ENCODE peak calls at places on chromosomes 16 and 17, in six cellular contexts. One of them, this sample, is unnamed. For H3K36me3, the result is how much of the 10 kb centered on the place peaks cover.

GRCh38 chr17:77440571-77440981 is 299.8 kb downstream of the SEC14L1 start:
- DNase-seq in tibial nerve: no peak
- DNase-seq in spleen: peak
- DNase-seq in uterus: no peak
- DNase-seq in K562: no peak
- DNase-seq in ovary: no peak
- DNase-seq in this sample: no peak

GRCh38 chr16:82506734-82507133 is 120.0 kb upstream of the CDH13 start:
- DNase-seq in spleen: no peak
- DNase-seq in ovary: no peak
- DNase-seq in tibial nerve: no peak
- DNase-seq in K562: no peak
- DNase-seq in uterus: no peak
- DNase-seq in this sample: peak

GRCh38 chr17:44595216-44595775 is 38.0 kb downstream of the FZD2 start:
- DNase-seq in uterus: no peak
- DNase-seq in tibial nerve: no peak
- DNase-seq in K562: no peak
- DNase-seq in spleen: no peak
- DNase-seq in ovary: no peak
- DNase-seq in this sample: no peak

GRCh38 chr17:38322897-38323296 is 20.9 kb downstream of the GPR179 start:
- DNase-seq in spleen: no peak
- DNase-seq in ovary: no peak
- DNase-seq in uterus: no peak
- DNase-seq in K562: no peak
- DNase-seq in tibial nerve: no peak
- DNase-seq in this sample: no peak

GRCh38 chr16:75070055-75070841 is 46.3 kb downstream of the LDHD start:
- DNase-seq in spleen: no peak
- DNase-seq in tibial nerve: no peak
- DNase-seq in uterus: peak
- DNase-seq in K562: peak
- DNase-seq in ovary: peak
- DNase-seq in this sample: no peak

GRCh38 chr17:45043813-45044540 is 7.5 kb downstream of the DCAKD start:
- DNase-seq in spleen: no peak
- DNase-seq in K562: no peak
- DNase-seq in ovary: no peak
- DNase-seq in tibial nerve: no peak
- DNase-seq in uterus: no peak
- DNase-seq in this sample: no peak

GRCh38 chr17:62085511-62086408 is 20.7 kb upstream of the MED13 start:
- DNase-seq in spleen: no peak
- DNase-seq in uterus: no peak
- DNase-seq in ovary: no peak
- DNase-seq in tibial nerve: no peak
- DNase-seq in K562: peak
- DNase-seq in this sample: peak

GRCh38 chr16:84218176-84218776 is 21.5 kb downstream of the KCNG4 start:
- DNase-seq in spleen: no peak
- DNase-seq in uterus: no peak
- DNase-seq in K562: no peak
- DNase-seq in tibial nerve: no peak
- DNase-seq in ovary: no peak
- DNase-seq in this sample: no peak

GRCh38 chr16:52631711-52632110 is 84.8 kb upstream of the TOX3 start:
- DNase-seq in spleen: no peak
- DNase-seq in tibial nerve: no peak
- DNase-seq in ovary: no peak
- DNase-seq in uterus: no peak
- DNase-seq in K562: no peak
- DNase-seq in this sample: no peak

GRCh38 chr16:74480150-74481029 is 59.1 kb upstream of the CLEC18B start:
- DNase-seq in spleen: no peak
- DNase-seq in uterus: no peak
- DNase-seq in K562: peak
- DNase-seq in ovary: no peak
- DNase-seq in tibial nerve: peak
- DNase-seq in this sample: peak

GRCh38 chr16:23351360-23351759 is 49.3 kb downstream of the SCNN1B start:
- DNase-seq in uterus: no peak
- DNase-seq in K562: no peak
- DNase-seq in tibial nerve: no peak
- DNase-seq in ovary: no peak
- DNase-seq in spleen: peak
- DNase-seq in this sample: no peak

GRCh38 chr16:84593825-84594724 is 23.8 kb downstream of the COTL1 start:
- DNase-seq in uterus: no peak
- DNase-seq in tibial nerve: no peak
- DNase-seq in K562: peak
- DNase-seq in spleen: peak
- DNase-seq in ovary: peak
- DNase-seq in this sample: peak

GRCh38 chr16:88768041-88768876 is 16.8 kb downstream of the PIEZO1 start:
- DNase-seq in ovary: peak
- DNase-seq in spleen: no peak
- DNase-seq in K562: peak
- DNase-seq in uterus: peak
- DNase-seq in tibial nerve: no peak
- DNase-seq in this sample: peak

GRCh38 chr17:37490638-37491614 is 1.2 kb downstream of the DUSP14 start:
- DNase-seq in K562: peak
- DNase-seq in spleen: no peak
- DNase-seq in tibial nerve: peak
- DNase-seq in uterus: peak
- DNase-seq in ovary: peak
- DNase-seq in this sample: peak

GRCh38 chr17:44920565-44920940 is 5.3 kb upstream of the GFAP start:
- DNase-seq in K562: no peak
- DNase-seq in tibial nerve: no peak
- DNase-seq in spleen: peak
- DNase-seq in uterus: no peak
- DNase-seq in ovary: no peak
- DNase-seq in this sample: no peak

GRCh38 chr16:76676356-76676755 is 399.2 kb downstream of the CNTNAP4 start:
- DNase-seq in ovary: no peak
- DNase-seq in spleen: no peak
- DNase-seq in tibial nerve: no peak
- DNase-seq in K562: no peak
- DNase-seq in uterus: no peak
- DNase-seq in this sample: no peak

GRCh38 chr16:78529881-78530280 is 430.4 kb downstream of the WWOX start:
- DNase-seq in spleen: no peak
- DNase-seq in ovary: no peak
- DNase-seq in uterus: no peak
- DNase-seq in K562: no peak
- DNase-seq in tibial nerve: no peak
- DNase-seq in this sample: no peak

GRCh38 chr16:87457724-87458423 is 35.0 kb downstream of the ZCCHC14 start:
- DNase-seq in uterus: no peak
- DNase-seq in tibial nerve: no peak
- DNase-seq in ovary: no peak
- DNase-seq in K562: no peak
- DNase-seq in spleen: no peak
- DNase-seq in this sample: peak

GRCh38 chr16:4011225-4011939 is 104.9 kb downstream of the ADCY9 start:
- DNase-seq in ovary: no peak
- DNase-seq in spleen: no peak
- DNase-seq in tibial nerve: no peak
- DNase-seq in K562: no peak
- DNase-seq in uterus: no peak
- DNase-seq in this sample: no peak

GRCh38 chr17:78997881-78998280 is 11.7 kb downstream of the CANT1 start:
- DNase-seq in tibial nerve: no peak
- DNase-seq in spleen: no peak
- DNase-seq in ovary: peak
- DNase-seq in uterus: peak
- DNase-seq in K562: no peak
- DNase-seq in this sample: no peak

GRCh38 chr17:38809828-38810227 is 10.5 kb upstream of the PIP4K2B start:
- DNase-seq in uterus: no peak
- DNase-seq in ovary: no peak
- DNase-seq in spleen: no peak
- DNase-seq in K562: no peak
- DNase-seq in tibial nerve: no peak
- DNase-seq in this sample: no peak

GRCh38 chr16:3971261-3971660 is 90.7 kb upstream of the CREBBP start:
- DNase-seq in ovary: no peak
- DNase-seq in uterus: no peak
- DNase-seq in spleen: no peak
- DNase-seq in K562: no peak
- DNase-seq in tibial nerve: no peak
- DNase-seq in this sample: no peak

GRCh38 chr17:17351901-17352781 is 49.0 kb downstream of the NT5M start:
- DNase-seq in ovary: peak
- DNase-seq in K562: peak
- DNase-seq in tibial nerve: no peak
- DNase-seq in spleen: peak
- DNase-seq in uterus: no peak
- DNase-seq in this sample: no peak

GRCh38 chr17:68790931-68791330 is 164.3 kb downstream of the ABCA8 start:
- DNase-seq in K562: no peak
- DNase-seq in spleen: no peak
- DNase-seq in tibial nerve: peak
- DNase-seq in ovary: no peak
- DNase-seq in uterus: no peak
- DNase-seq in this sample: no peak

GRCh38 chr17:68296217-68297140 is 5.2 kb downstream of the ARSG start:
- DNase-seq in ovary: no peak
- DNase-seq in uterus: no peak
- DNase-seq in spleen: peak
- DNase-seq in tibial nerve: no peak
- DNase-seq in K562: no peak
- DNase-seq in this sample: peak

GRCh38 chr17:30905742-30906100 is 317 bp downstream of the TEFM start:
- DNase-seq in ovary: no peak
- DNase-seq in spleen: no peak
- DNase-seq in K562: no peak
- DNase-seq in tibial nerve: no peak
- DNase-seq in uterus: no peak
- DNase-seq in this sample: no peak

GRCh38 chr17:40602445-40603443 is 37.5 kb upstream of the CCR7 start:
- DNase-seq in uterus: no peak
- DNase-seq in K562: no peak
- DNase-seq in spleen: peak
- DNase-seq in tibial nerve: no peak
- DNase-seq in ovary: no peak
- DNase-seq in this sample: no peak

DNA sequence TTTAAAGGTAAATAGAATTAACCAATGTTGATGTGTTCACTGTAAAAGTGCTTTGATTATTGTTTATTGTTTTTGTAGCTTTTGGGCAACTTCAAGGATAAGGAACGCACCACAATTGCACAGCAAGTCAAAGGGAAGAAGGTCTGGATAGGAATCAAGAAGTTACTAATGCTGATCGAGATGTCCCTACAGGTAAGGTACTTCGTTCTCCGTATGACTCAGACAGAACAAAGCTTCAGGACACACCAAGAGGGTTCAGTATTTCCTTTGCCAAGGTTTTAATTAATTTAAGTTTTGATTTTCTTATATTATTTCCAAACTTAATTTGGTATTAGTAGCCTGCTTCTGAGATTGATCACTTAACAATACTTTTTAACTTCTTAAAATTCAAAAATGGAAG is 67.1 kb downstream of the WNT3 start:
- DNase-seq in spleen: no peak
- DNase-seq in K562: no peak
- DNase-seq in tibial nerve: no peak
- DNase-seq in ovary: no peak
- DNase-seq in uterus: no peak
- DNase-seq in this sample: no peak
- TF ChIP-seq POLR2A in spleen: no peak
- TF ChIP-seq POLR2A in K562: no peak
- TF ChIP-seq POLR2A in tibial nerve: no peak
- TF ChIP-seq POLR2A in ovary: no peak
- TF ChIP-seq POLR2A in uterus: no peak
- TF ChIP-seq POLR2A in this sample: no peak

DNA sequence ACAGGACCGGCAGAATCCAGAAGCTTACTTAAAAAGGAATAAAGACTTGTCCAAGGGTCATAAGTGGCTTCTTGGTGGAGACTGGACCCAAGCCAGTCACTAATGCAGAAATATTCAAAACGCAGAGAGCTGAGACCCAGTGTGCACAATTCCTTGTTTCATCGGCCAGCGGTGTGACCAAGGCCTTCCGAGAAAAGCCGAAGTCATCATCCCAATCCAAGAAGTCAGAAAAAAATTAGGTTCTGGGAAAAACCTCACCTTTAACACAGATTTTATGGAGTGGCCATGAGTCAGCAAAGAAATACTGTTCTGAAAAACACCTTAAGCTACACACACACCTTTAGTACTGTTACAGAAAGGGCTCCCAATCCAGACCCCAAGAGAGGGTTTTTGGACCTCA is 1.0 kb upstream of the GCSH start:
- DNase-seq in uterus: no peak
- DNase-seq in spleen: no peak
- DNase-seq in K562: peak
- DNase-seq in tibial nerve: no peak
- DNase-seq in ovary: no peak
- DNase-seq in this sample: no peak
- H3K4me3 ChIP-seq in uterus: no peak
- H3K4me3 ChIP-seq in spleen: no peak
- H3K4me3 ChIP-seq in K562: peak
- H3K4me3 ChIP-seq in tibial nerve: no peak
- H3K4me3 ChIP-seq in ovary: no peak
- H3K4me3 ChIP-seq in this sample: no peak

DNA sequence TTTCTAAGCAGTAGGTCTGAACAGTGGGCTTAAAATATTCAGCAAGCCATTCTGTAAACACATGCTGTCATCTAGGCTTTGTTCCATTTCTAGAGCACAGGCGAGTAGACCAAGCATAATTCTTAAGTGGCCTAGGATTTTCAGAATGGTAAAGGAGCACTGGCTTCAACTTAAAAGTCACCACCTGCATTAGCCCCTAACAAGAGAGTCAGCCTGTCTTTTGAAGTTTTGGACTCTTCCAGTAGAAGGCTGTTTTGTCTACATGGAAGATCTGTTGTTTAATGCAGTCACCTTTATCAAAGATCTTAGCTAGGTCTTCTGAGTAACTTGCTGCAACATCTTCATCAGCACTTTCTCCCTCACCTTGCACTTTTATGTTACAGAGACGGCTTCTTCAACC is 36.6 kb downstream of the TTC19 start:
- DNase-seq in ovary: no peak
- DNase-seq in tibial nerve: no peak
- DNase-seq in uterus: no peak
- DNase-seq in K562: no peak
- DNase-seq in spleen: no peak
- DNase-seq in this sample: no peak
- H3K36me3 ChIP-seq in ovary: under half
- H3K36me3 ChIP-seq in tibial nerve: under half
- H3K36me3 ChIP-seq in uterus: under half
- H3K36me3 ChIP-seq in K562: half or more
- H3K36me3 ChIP-seq in spleen: half or more
- H3K36me3 ChIP-seq in this sample: under half

DNA sequence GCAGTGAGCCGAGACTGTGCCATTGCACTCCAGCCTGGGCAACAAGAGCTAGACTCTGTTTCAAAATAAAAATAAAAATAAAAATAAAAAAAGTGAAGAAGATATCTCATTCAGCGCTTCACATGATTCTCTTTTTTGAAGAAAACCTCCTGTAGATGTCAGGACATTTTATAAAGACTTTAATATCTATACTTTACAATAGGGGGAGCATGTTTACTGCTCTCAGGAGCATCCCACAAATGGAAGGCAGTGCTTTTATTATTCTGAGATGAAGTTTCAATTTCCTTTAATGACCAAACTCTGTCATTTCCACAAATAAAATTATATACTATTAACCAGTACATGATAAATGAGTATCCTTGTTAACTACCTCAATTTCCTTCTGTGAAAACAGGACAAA is 118.7 kb upstream of the MYOCD start:
- DNase-seq in K562: no peak
- DNase-seq in ovary: no peak
- DNase-seq in tibial nerve: no peak
- DNase-seq in spleen: no peak
- DNase-seq in uterus: no peak
- DNase-seq in this sample: no peak
- TF ChIP-seq POLR2A in K562: no peak
- TF ChIP-seq POLR2A in ovary: no peak
- TF ChIP-seq POLR2A in tibial nerve: no peak
- TF ChIP-seq POLR2A in spleen: no peak
- TF ChIP-seq POLR2A in uterus: no peak
- TF ChIP-seq POLR2A in this sample: no peak